ENCODE peak calls at places on chromosome 17, in nine cellular contexts. One of them, this sample, is unnamed.

GRCh38 chr17:5922476-5922875 is 147.7 kb upstream of the WSCD1 start:
- DNase-seq in left ventricle myocardium inferior: no peak
- DNase-seq in transverse colon: no peak
- DNase-seq in SK-N-SH: no peak
- DNase-seq in thoracic aorta: no peak
- DNase-seq in effector memory CD4-positive, alpha-beta T cell: no peak
- DNase-seq in GM23248: no peak
- DNase-seq in foreskin keratinocyte: no peak
- DNase-seq in body of pancreas: no peak
- DNase-seq in this sample: no peak

GRCh38 chr17:65433157-65433556 is 128.3 kb downstream of the AXIN2 start:
- DNase-seq in foreskin keratinocyte: no peak
- DNase-seq in GM23248: no peak
- DNase-seq in thoracic aorta: no peak
- DNase-seq in body of pancreas: no peak
- DNase-seq in effector memory CD4-positive, alpha-beta T cell: no peak
- DNase-seq in SK-N-SH: no peak
- DNase-seq in left ventricle myocardium inferior: no peak
- DNase-seq in transverse colon: no peak
- DNase-seq in this sample: no peak

GRCh38 chr17:64095144-64095882 is 34.6 kb downstream of the ERN1 start:
- DNase-seq in SK-N-SH: no peak
- DNase-seq in GM23248: no peak
- DNase-seq in effector memory CD4-positive, alpha-beta T cell: no peak
- DNase-seq in transverse colon: no peak
- DNase-seq in foreskin keratinocyte: peak
- DNase-seq in left ventricle myocardium inferior: no peak
- DNase-seq in body of pancreas: peak
- DNase-seq in thoracic aorta: no peak
- DNase-seq in this sample: no peak

GRCh38 chr17:77800832-77801231 is 157.7 kb upstream of the TNRC6C start:
- DNase-seq in SK-N-SH: no peak
- DNase-seq in left ventricle myocardium inferior: no peak
- DNase-seq in body of pancreas: no peak
- DNase-seq in transverse colon: no peak
- DNase-seq in foreskin keratinocyte: no peak
- DNase-seq in thoracic aorta: no peak
- DNase-seq in effector memory CD4-positive, alpha-beta T cell: no peak
- DNase-seq in GM23248: no peak
- DNase-seq in this sample: peak

GRCh38 chr17:55812323-55812722 is 61.5 kb downstream of the PCTP start:
- DNase-seq in body of pancreas: no peak
- DNase-seq in GM23248: no peak
- DNase-seq in left ventricle myocardium inferior: no peak
- DNase-seq in SK-N-SH: no peak
- DNase-seq in transverse colon: no peak
- DNase-seq in thoracic aorta: no peak
- DNase-seq in foreskin keratinocyte: no peak
- DNase-seq in effector memory CD4-positive, alpha-beta T cell: no peak
- DNase-seq in this sample: no peak

GRCh38 chr17:9456265-9456664 is 119.4 kb downstream of the STX8 start:
- DNase-seq in left ventricle myocardium inferior: peak
- DNase-seq in foreskin keratinocyte: no peak
- DNase-seq in transverse colon: peak
- DNase-seq in body of pancreas: no peak
- DNase-seq in SK-N-SH: no peak
- DNase-seq in GM23248: no peak
- DNase-seq in effector memory CD4-positive, alpha-beta T cell: no peak
- DNase-seq in thoracic aorta: no peak
- DNase-seq in this sample: peak

GRCh38 chr17:63647065-63647725 is 25.0 kb downstream of the MAP3K3 start:
- DNase-seq in effector memory CD4-positive, alpha-beta T cell: no peak
- DNase-seq in transverse colon: no peak
- DNase-seq in GM23248: peak
- DNase-seq in left ventricle myocardium inferior: no peak
- DNase-seq in foreskin keratinocyte: peak
- DNase-seq in thoracic aorta: no peak
- DNase-seq in body of pancreas: no peak
- DNase-seq in SK-N-SH: no peak
- DNase-seq in this sample: no peak

GRCh38 chr17:8146381-8147140 is 5.6 kb downstream of the PER1 start:
- DNase-seq in foreskin keratinocyte: no peak
- DNase-seq in SK-N-SH: no peak
- DNase-seq in transverse colon: no peak
- DNase-seq in left ventricle myocardium inferior: no peak
- DNase-seq in thoracic aorta: no peak
- DNase-seq in effector memory CD4-positive, alpha-beta T cell: no peak
- DNase-seq in GM23248: no peak
- DNase-seq in body of pancreas: no peak
- DNase-seq in this sample: no peak

GRCh38 chr17:71922439-71922838 is 198.4 kb upstream of the SOX9 start:
- DNase-seq in body of pancreas: no peak
- DNase-seq in left ventricle myocardium inferior: no peak
- DNase-seq in GM23248: peak
- DNase-seq in transverse colon: no peak
- DNase-seq in effector memory CD4-positive, alpha-beta T cell: no peak
- DNase-seq in SK-N-SH: no peak
- DNase-seq in foreskin keratinocyte: peak
- DNase-seq in thoracic aorta: no peak
- DNase-seq in this sample: no peak

GRCh38 chr17:19017804-19018599 is 13.4 kb upstream of the FAM83G start:
- DNase-seq in foreskin keratinocyte: no peak
- DNase-seq in effector memory CD4-positive, alpha-beta T cell: no peak
- DNase-seq in SK-N-SH: no peak
- DNase-seq in transverse colon: peak
- DNase-seq in left ventricle myocardium inferior: no peak
- DNase-seq in body of pancreas: no peak
- DNase-seq in GM23248: no peak
- DNase-seq in thoracic aorta: no peak
- DNase-seq in this sample: no peak

GRCh38 chr17:76121932-76122383 is 18.4 kb upstream of the EXOC7 start:
- DNase-seq in foreskin keratinocyte: no peak
- DNase-seq in thoracic aorta: no peak
- DNase-seq in body of pancreas: no peak
- DNase-seq in effector memory CD4-positive, alpha-beta T cell: no peak
- DNase-seq in left ventricle myocardium inferior: no peak
- DNase-seq in GM23248: peak
- DNase-seq in transverse colon: no peak
- DNase-seq in SK-N-SH: no peak
- DNase-seq in this sample: no peak

GRCh38 chr17:56976941-56977570 is 875 bp upstream of the SCPEP1 start:
- DNase-seq in foreskin keratinocyte: no peak
- DNase-seq in effector memory CD4-positive, alpha-beta T cell: no peak
- DNase-seq in SK-N-SH: no peak
- DNase-seq in GM23248: peak
- DNase-seq in body of pancreas: no peak
- DNase-seq in left ventricle myocardium inferior: no peak
- DNase-seq in thoracic aorta: no peak
- DNase-seq in transverse colon: no peak
- DNase-seq in this sample: no peak

GRCh38 chr17:42886283-42887176 is 14.1 kb upstream of the G6PC1 start:
- DNase-seq in SK-N-SH: no peak
- DNase-seq in left ventricle myocardium inferior: no peak
- DNase-seq in GM23248: no peak
- DNase-seq in transverse colon: no peak
- DNase-seq in foreskin keratinocyte: no peak
- DNase-seq in thoracic aorta: no peak
- DNase-seq in body of pancreas: no peak
- DNase-seq in effector memory CD4-positive, alpha-beta T cell: no peak
- DNase-seq in this sample: peak

GRCh38 chr17:73902416-73903181 is 258.4 kb upstream of the SDK2 start:
- DNase-seq in transverse colon: no peak
- DNase-seq in SK-N-SH: no peak
- DNase-seq in GM23248: no peak
- DNase-seq in body of pancreas: no peak
- DNase-seq in thoracic aorta: no peak
- DNase-seq in foreskin keratinocyte: no peak
- DNase-seq in left ventricle myocardium inferior: no peak
- DNase-seq in effector memory CD4-positive, alpha-beta T cell: no peak
- DNase-seq in this sample: no peak

GRCh38 chr17:35010093-35010492 is 29.8 kb downstream of the LIG3 start:
- DNase-seq in transverse colon: no peak
- DNase-seq in GM23248: peak
- DNase-seq in left ventricle myocardium inferior: no peak
- DNase-seq in SK-N-SH: no peak
- DNase-seq in thoracic aorta: no peak
- DNase-seq in effector memory CD4-positive, alpha-beta T cell: no peak
- DNase-seq in foreskin keratinocyte: no peak
- DNase-seq in body of pancreas: no peak
- DNase-seq in this sample: no peak

GRCh38 chr17:35002876-35003551 is 22.7 kb downstream of the LIG3 start:
- DNase-seq in body of pancreas: no peak
- DNase-seq in foreskin keratinocyte: no peak
- DNase-seq in left ventricle myocardium inferior: peak
- DNase-seq in thoracic aorta: no peak
- DNase-seq in SK-N-SH: no peak
- DNase-seq in transverse colon: no peak
- DNase-seq in GM23248: peak
- DNase-seq in effector memory CD4-positive, alpha-beta T cell: no peak
- DNase-seq in this sample: no peak

GRCh38 chr17:35003778-35004177 is 23.5 kb downstream of the LIG3 start:
- DNase-seq in foreskin keratinocyte: no peak
- DNase-seq in body of pancreas: no peak
- DNase-seq in left ventricle myocardium inferior: no peak
- DNase-seq in transverse colon: no peak
- DNase-seq in thoracic aorta: no peak
- DNase-seq in GM23248: no peak
- DNase-seq in SK-N-SH: no peak
- DNase-seq in effector memory CD4-positive, alpha-beta T cell: no peak
- DNase-seq in this sample: no peak

GRCh38 chr17:35006345-35006744 is 26.0 kb downstream of the LIG3 start:
- DNase-seq in transverse colon: no peak
- DNase-seq in effector memory CD4-positive, alpha-beta T cell: no peak
- DNase-seq in body of pancreas: no peak
- DNase-seq in GM23248: no peak
- DNase-seq in left ventricle myocardium inferior: no peak
- DNase-seq in thoracic aorta: no peak
- DNase-seq in foreskin keratinocyte: no peak
- DNase-seq in SK-N-SH: no peak
- DNase-seq in this sample: no peak

DNA sequence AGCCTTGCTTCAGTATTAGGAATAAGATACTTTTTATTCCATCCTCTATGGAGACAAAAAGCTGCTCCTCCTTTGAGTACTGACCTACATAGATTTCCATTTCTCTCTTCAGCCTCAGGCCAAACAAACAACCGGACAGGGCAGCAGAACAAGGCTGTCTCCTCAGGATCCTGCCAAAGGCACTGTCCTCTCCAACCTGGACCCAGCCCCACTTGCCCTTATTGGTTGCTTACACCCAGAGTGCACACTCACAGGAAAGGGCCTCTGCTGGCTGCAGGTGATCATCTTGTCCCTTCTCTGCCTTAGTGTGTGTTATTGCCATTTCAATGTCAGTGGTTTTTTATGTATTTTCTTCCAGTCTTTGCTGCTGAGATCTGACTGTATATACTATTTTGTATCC is 26.6 kb downstream of the LIG3 start:
- DNase-seq in SK-N-SH: no peak
- DNase-seq in effector memory CD4-positive, alpha-beta T cell: no peak
- DNase-seq in body of pancreas: no peak
- DNase-seq in GM23248: no peak
- DNase-seq in transverse colon: no peak
- DNase-seq in foreskin keratinocyte: no peak
- DNase-seq in thoracic aorta: no peak
- DNase-seq in left ventricle myocardium inferior: no peak
- DNase-seq in this sample: no peak
- H3K27ac ChIP-seq in SK-N-SH: no peak
- H3K27ac ChIP-seq in effector memory CD4-positive, alpha-beta T cell: no peak
- H3K27ac ChIP-seq in body of pancreas: no peak
- H3K27ac ChIP-seq in GM23248: no peak
- H3K27ac ChIP-seq in transverse colon: no peak
- H3K27ac ChIP-seq in foreskin keratinocyte: no peak
- H3K27ac ChIP-seq in thoracic aorta: no peak
- H3K27ac ChIP-seq in left ventricle myocardium inferior: no peak
- H3K27ac ChIP-seq in this sample: no peak

GRCh38 chr17:321386-321941 is 31.1 kb downstream of the RPH3AL start:
- DNase-seq in foreskin keratinocyte: no peak
- DNase-seq in effector memory CD4-positive, alpha-beta T cell: no peak
- DNase-seq in body of pancreas: no peak
- DNase-seq in SK-N-SH: no peak
- DNase-seq in thoracic aorta: no peak
- DNase-seq in left ventricle myocardium inferior: no peak
- DNase-seq in transverse colon: no peak
- DNase-seq in GM23248: no peak
- DNase-seq in this sample: peak

GRCh38 chr17:320809-321385 is 31.7 kb downstream of the RPH3AL start:
- DNase-seq in GM23248: no peak
- DNase-seq in left ventricle myocardium inferior: no peak
- DNase-seq in transverse colon: no peak
- DNase-seq in body of pancreas: no peak
- DNase-seq in SK-N-SH: no peak
- DNase-seq in thoracic aorta: no peak
- DNase-seq in foreskin keratinocyte: no peak
- DNase-seq in effector memory CD4-positive, alpha-beta T cell: no peak
- DNase-seq in this sample: no peak

GRCh38 chr17:320139-320538 is 32.5 kb downstream of the RPH3AL start:
- DNase-seq in foreskin keratinocyte: no peak
- DNase-seq in body of pancreas: no peak
- DNase-seq in GM23248: no peak
- DNase-seq in effector memory CD4-positive, alpha-beta T cell: no peak
- DNase-seq in left ventricle myocardium inferior: no peak
- DNase-seq in SK-N-SH: no peak
- DNase-seq in transverse colon: no peak
- DNase-seq in thoracic aorta: no peak
- DNase-seq in this sample: no peak

GRCh38 chr17:322006-322780 is 30.4 kb downstream of the RPH3AL start:
- DNase-seq in left ventricle myocardium inferior: no peak
- DNase-seq in effector memory CD4-positive, alpha-beta T cell: no peak
- DNase-seq in SK-N-SH: no peak
- DNase-seq in body of pancreas: no peak
- DNase-seq in GM23248: no peak
- DNase-seq in transverse colon: no peak
- DNase-seq in foreskin keratinocyte: no peak
- DNase-seq in thoracic aorta: no peak
- DNase-seq in this sample: peak

GRCh38 chr17:319266-319665 is 33.3 kb downstream of the RPH3AL start:
- DNase-seq in effector memory CD4-positive, alpha-beta T cell: no peak
- DNase-seq in left ventricle myocardium inferior: no peak
- DNase-seq in GM23248: no peak
- DNase-seq in body of pancreas: no peak
- DNase-seq in SK-N-SH: no peak
- DNase-seq in thoracic aorta: no peak
- DNase-seq in transverse colon: no peak
- DNase-seq in foreskin keratinocyte: no peak
- DNase-seq in this sample: peak
- H3K27ac ChIP-seq in effector memory CD4-positive, alpha-beta T cell: no peak
- H3K27ac ChIP-seq in left ventricle myocardium inferior: no peak
- H3K27ac ChIP-seq in GM23248: no peak
- H3K27ac ChIP-seq in body of pancreas: no peak
- H3K27ac ChIP-seq in SK-N-SH: no peak
- H3K27ac ChIP-seq in thoracic aorta: no peak
- H3K27ac ChIP-seq in transverse colon: no peak
- H3K27ac ChIP-seq in foreskin keratinocyte: no peak
- H3K27ac ChIP-seq in this sample: no peak

GRCh38 chr17:60423865-60424264 is 1.6 kb downstream of the CHCT1 start:
- DNase-seq in left ventricle myocardium inferior: no peak
- DNase-seq in GM23248: no peak
- DNase-seq in SK-N-SH: no peak
- DNase-seq in transverse colon: no peak
- DNase-seq in thoracic aorta: no peak
- DNase-seq in effector memory CD4-positive, alpha-beta T cell: no peak
- DNase-seq in body of pancreas: no peak
- DNase-seq in foreskin keratinocyte: no peak
- DNase-seq in this sample: no peak
- H3K27ac ChIP-seq in left ventricle myocardium inferior: no peak
- H3K27ac ChIP-seq in GM23248: no peak
- H3K27ac ChIP-seq in SK-N-SH: no peak
- H3K27ac ChIP-seq in transverse colon: no peak
- H3K27ac ChIP-seq in thoracic aorta: no peak
- H3K27ac ChIP-seq in effector memory CD4-positive, alpha-beta T cell: no peak
- H3K27ac ChIP-seq in body of pancreas: no peak
- H3K27ac ChIP-seq in foreskin keratinocyte: no peak
- H3K27ac ChIP-seq in this sample: no peak

GRCh38 chr17:37446027-37446426 is 39.3 kb downstream of the TADA2A start:
- DNase-seq in transverse colon: no peak
- DNase-seq in left ventricle myocardium inferior: no peak
- DNase-seq in GM23248: no peak
- DNase-seq in body of pancreas: no peak
- DNase-seq in SK-N-SH: no peak
- DNase-seq in thoracic aorta: no peak
- DNase-seq in foreskin keratinocyte: peak
- DNase-seq in effector memory CD4-positive, alpha-beta T cell: no peak
- DNase-seq in this sample: no peak
- H3K27ac ChIP-seq in transverse colon: no peak
- H3K27ac ChIP-seq in left ventricle myocardium inferior: no peak
- H3K27ac ChIP-seq in GM23248: no peak
- H3K27ac ChIP-seq in body of pancreas: no peak
- H3K27ac ChIP-seq in SK-N-SH: no peak
- H3K27ac ChIP-seq in thoracic aorta: no peak
- H3K27ac ChIP-seq in foreskin keratinocyte: no peak
- H3K27ac ChIP-seq in effector memory CD4-positive, alpha-beta T cell: no peak
- H3K27ac ChIP-seq in this sample: no peak

This sample was measured in right lobe of liver.